ENCODE peak calls at places on chromosomes 12 and 14, in nine cellular contexts. One of them, this sample, is unnamed.

GRCh38 chr14:28773917-28774691 is 7.5 kb downstream of the FOXG1 start:
- DNase-seq in nephron progenitor cell: peak
- DNase-seq in mucosa of descending colon: no peak
- DNase-seq in fibroblast of lung: peak
- DNase-seq in cardiac muscle cell: peak
- DNase-seq in fibroblast of mammary gland: peak
- DNase-seq in RWPE1: no peak
- DNase-seq in RWPE2: peak
- DNase-seq in progenitor cell of endocrine pancreas: peak
- DNase-seq in this sample: no peak

GRCh38 chr12:87596636-87597035 is 432.6 kb downstream of the C12orf50 start:
- DNase-seq in nephron progenitor cell: no peak
- DNase-seq in mucosa of descending colon: no peak
- DNase-seq in fibroblast of lung: peak
- DNase-seq in cardiac muscle cell: no peak
- DNase-seq in fibroblast of mammary gland: no peak
- DNase-seq in RWPE1: no peak
- DNase-seq in RWPE2: no peak
- DNase-seq in progenitor cell of endocrine pancreas: no peak
- DNase-seq in this sample: no peak

GRCh38 chr14:24678801-24679247 is 44.8 kb upstream of the GZMB start:
- DNase-seq in nephron progenitor cell: peak
- DNase-seq in mucosa of descending colon: peak
- DNase-seq in fibroblast of lung: peak
- DNase-seq in cardiac muscle cell: peak
- DNase-seq in fibroblast of mammary gland: peak
- DNase-seq in RWPE1: peak
- DNase-seq in RWPE2: peak
- DNase-seq in progenitor cell of endocrine pancreas: peak
- DNase-seq in this sample: peak

GRCh38 chr14:55071870-55072640 is 20.6 kb downstream of the MAPK1IP1L start:
- DNase-seq in nephron progenitor cell: peak
- DNase-seq in mucosa of descending colon: no peak
- DNase-seq in fibroblast of lung: peak
- DNase-seq in cardiac muscle cell: no peak
- DNase-seq in fibroblast of mammary gland: peak
- DNase-seq in RWPE1: peak
- DNase-seq in RWPE2: no peak
- DNase-seq in progenitor cell of endocrine pancreas: no peak
- DNase-seq in this sample: no peak

GRCh38 chr12:87323369-87323768 is 705.8 kb downstream of the C12orf50 start:
- DNase-seq in nephron progenitor cell: no peak
- DNase-seq in mucosa of descending colon: no peak
- DNase-seq in fibroblast of lung: peak
- DNase-seq in cardiac muscle cell: no peak
- DNase-seq in fibroblast of mammary gland: peak
- DNase-seq in RWPE1: no peak
- DNase-seq in RWPE2: no peak
- DNase-seq in progenitor cell of endocrine pancreas: no peak
- DNase-seq in this sample: no peak

GRCh38 chr12:131830335-131831020 is 2.3 kb downstream of the MMP17 start:
- DNase-seq in nephron progenitor cell: peak
- DNase-seq in mucosa of descending colon: peak
- DNase-seq in fibroblast of lung: peak
- DNase-seq in cardiac muscle cell: peak
- DNase-seq in fibroblast of mammary gland: peak
- DNase-seq in RWPE1: peak
- DNase-seq in RWPE2: peak
- DNase-seq in progenitor cell of endocrine pancreas: peak
- DNase-seq in this sample: peak

GRCh38 chr12:3004655-3005565 is 45.7 kb downstream of the TEAD4 start:
- DNase-seq in nephron progenitor cell: no peak
- DNase-seq in mucosa of descending colon: no peak
- DNase-seq in fibroblast of lung: no peak
- DNase-seq in cardiac muscle cell: peak
- DNase-seq in fibroblast of mammary gland: no peak
- DNase-seq in RWPE1: peak
- DNase-seq in RWPE2: peak
- DNase-seq in progenitor cell of endocrine pancreas: no peak
- DNase-seq in this sample: no peak

GRCh38 chr14:74514471-74514932 is 20.9 kb downstream of the ISCA2 start:
- DNase-seq in nephron progenitor cell: no peak
- DNase-seq in mucosa of descending colon: peak
- DNase-seq in fibroblast of lung: peak
- DNase-seq in cardiac muscle cell: no peak
- DNase-seq in fibroblast of mammary gland: peak
- DNase-seq in RWPE1: no peak
- DNase-seq in RWPE2: no peak
- DNase-seq in progenitor cell of endocrine pancreas: no peak
- DNase-seq in this sample: no peak

GRCh38 chr12:132271755-132272092 is 57.7 kb downstream of the GALNT9 start:
- DNase-seq in nephron progenitor cell: no peak
- DNase-seq in mucosa of descending colon: no peak
- DNase-seq in fibroblast of lung: no peak
- DNase-seq in cardiac muscle cell: no peak
- DNase-seq in fibroblast of mammary gland: no peak
- DNase-seq in RWPE1: no peak
- DNase-seq in RWPE2: no peak
- DNase-seq in progenitor cell of endocrine pancreas: no peak
- DNase-seq in this sample: no peak

GRCh38 chr14:68104518-68104917 is 284.9 kb downstream of the RAD51B start:
- DNase-seq in nephron progenitor cell: no peak
- DNase-seq in mucosa of descending colon: no peak
- DNase-seq in fibroblast of lung: peak
- DNase-seq in cardiac muscle cell: peak
- DNase-seq in fibroblast of mammary gland: peak
- DNase-seq in RWPE1: peak
- DNase-seq in RWPE2: no peak
- DNase-seq in progenitor cell of endocrine pancreas: no peak
- DNase-seq in this sample: no peak

GRCh38 chr12:41151789-41152188 is 36.3 kb upstream of the PDZRN4 start:
- DNase-seq in nephron progenitor cell: no peak
- DNase-seq in mucosa of descending colon: no peak
- DNase-seq in fibroblast of lung: peak
- DNase-seq in cardiac muscle cell: no peak
- DNase-seq in fibroblast of mammary gland: peak
- DNase-seq in RWPE1: peak
- DNase-seq in RWPE2: no peak
- DNase-seq in progenitor cell of endocrine pancreas: no peak
- DNase-seq in this sample: no peak

GRCh38 chr14:87483651-87484260 is 509.2 kb downstream of the GALC start:
- DNase-seq in nephron progenitor cell: no peak
- DNase-seq in mucosa of descending colon: no peak
- DNase-seq in fibroblast of lung: peak
- DNase-seq in cardiac muscle cell: no peak
- DNase-seq in fibroblast of mammary gland: peak
- DNase-seq in RWPE1: peak
- DNase-seq in RWPE2: no peak
- DNase-seq in progenitor cell of endocrine pancreas: no peak
- DNase-seq in this sample: no peak

GRCh38 chr12:70648831-70649230 is 11.6 kb upstream of the PTPRB start:
- DNase-seq in nephron progenitor cell: no peak
- DNase-seq in mucosa of descending colon: no peak
- DNase-seq in fibroblast of lung: peak
- DNase-seq in cardiac muscle cell: no peak
- DNase-seq in fibroblast of mammary gland: peak
- DNase-seq in RWPE1: no peak
- DNase-seq in RWPE2: no peak
- DNase-seq in progenitor cell of endocrine pancreas: no peak
- DNase-seq in this sample: no peak

GRCh38 chr12:95323204-95323603 is 105.6 kb downstream of the VEZT start:
- DNase-seq in nephron progenitor cell: no peak
- DNase-seq in mucosa of descending colon: no peak
- DNase-seq in fibroblast of lung: peak
- DNase-seq in cardiac muscle cell: peak
- DNase-seq in fibroblast of mammary gland: peak
- DNase-seq in RWPE1: no peak
- DNase-seq in RWPE2: no peak
- DNase-seq in progenitor cell of endocrine pancreas: no peak
- DNase-seq in this sample: no peak

GRCh38 chr14:96578619-96579018 is 76.4 kb downstream of the PAPOLA start:
- DNase-seq in nephron progenitor cell: no peak
- DNase-seq in mucosa of descending colon: no peak
- DNase-seq in fibroblast of lung: no peak
- DNase-seq in cardiac muscle cell: no peak
- DNase-seq in fibroblast of mammary gland: no peak
- DNase-seq in RWPE1: no peak
- DNase-seq in RWPE2: no peak
- DNase-seq in progenitor cell of endocrine pancreas: no peak
- DNase-seq in this sample: no peak

GRCh38 chr14:59272633-59273032 is 84.2 kb downstream of the DAAM1 start:
- DNase-seq in nephron progenitor cell: no peak
- DNase-seq in mucosa of descending colon: no peak
- DNase-seq in fibroblast of lung: no peak
- DNase-seq in cardiac muscle cell: no peak
- DNase-seq in fibroblast of mammary gland: no peak
- DNase-seq in RWPE1: no peak
- DNase-seq in RWPE2: no peak
- DNase-seq in progenitor cell of endocrine pancreas: no peak
- DNase-seq in this sample: no peak

GRCh38 chr14:80215081-80215480 is 3.8 kb upstream of the DIO2 start:
- DNase-seq in nephron progenitor cell: no peak
- DNase-seq in mucosa of descending colon: no peak
- DNase-seq in fibroblast of lung: peak
- DNase-seq in cardiac muscle cell: no peak
- DNase-seq in fibroblast of mammary gland: no peak
- DNase-seq in RWPE1: no peak
- DNase-seq in RWPE2: no peak
- DNase-seq in progenitor cell of endocrine pancreas: no peak
- DNase-seq in this sample: no peak

GRCh38 chr12:49823350-49823749 is 4.9 kb downstream of the NCKAP5L start:
- DNase-seq in nephron progenitor cell: no peak
- DNase-seq in mucosa of descending colon: no peak
- DNase-seq in fibroblast of lung: no peak
- DNase-seq in cardiac muscle cell: no peak
- DNase-seq in fibroblast of mammary gland: no peak
- DNase-seq in RWPE1: no peak
- DNase-seq in RWPE2: no peak
- DNase-seq in progenitor cell of endocrine pancreas: no peak
- DNase-seq in this sample: no peak
- TF ChIP-seq CTCF in nephron progenitor cell: no peak
- TF ChIP-seq CTCF in mucosa of descending colon: no peak
- TF ChIP-seq CTCF in fibroblast of lung: no peak
- TF ChIP-seq CTCF in cardiac muscle cell: no peak
- TF ChIP-seq CTCF in fibroblast of mammary gland: no peak
- TF ChIP-seq CTCF in RWPE1: no peak
- TF ChIP-seq CTCF in RWPE2: no peak
- TF ChIP-seq CTCF in progenitor cell of endocrine pancreas: no peak
- TF ChIP-seq CTCF in this sample: no peak

DNA sequence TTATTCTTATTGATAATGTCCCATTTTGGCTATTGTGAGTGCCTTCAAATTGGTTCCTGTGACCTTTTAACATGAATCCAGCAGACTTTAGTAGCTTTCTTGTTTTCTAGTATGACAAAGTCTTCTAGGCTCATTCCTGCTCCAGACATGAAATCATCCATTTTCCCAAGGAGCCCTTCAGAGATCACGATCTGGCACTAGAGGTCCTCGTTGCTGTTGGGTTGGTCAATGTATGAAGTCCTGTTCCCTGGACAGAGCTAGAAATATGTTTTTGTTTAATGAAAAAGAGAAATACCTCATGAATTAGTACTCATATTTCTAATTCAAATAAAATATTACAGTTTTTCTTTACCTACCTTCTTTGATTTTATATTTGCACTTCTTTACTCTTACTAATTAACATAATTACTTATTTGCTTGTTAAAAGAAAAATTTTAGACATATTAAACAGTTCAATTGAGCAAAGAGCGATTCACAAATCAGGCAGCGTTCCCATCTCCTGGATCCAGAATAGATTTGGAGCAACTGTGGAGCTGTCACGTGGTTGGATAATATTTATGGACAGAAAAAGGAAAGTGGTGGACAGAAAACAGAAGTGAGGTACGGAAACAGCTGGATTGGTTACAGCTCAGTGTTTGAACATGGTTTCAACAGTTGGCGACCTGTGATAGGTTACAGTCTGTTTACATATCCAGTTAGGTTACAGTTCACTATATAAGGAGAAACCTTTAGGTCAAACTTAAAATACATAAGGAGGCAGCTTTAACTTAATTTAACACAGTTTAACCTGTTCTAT is 19.8 kb upstream of the FAM234B start:
- DNase-seq in nephron progenitor cell: no peak
- DNase-seq in mucosa of descending colon: peak
- DNase-seq in fibroblast of lung: no peak
- DNase-seq in cardiac muscle cell: no peak
- DNase-seq in fibroblast of mammary gland: peak
- DNase-seq in RWPE1: no peak
- DNase-seq in RWPE2: no peak
- DNase-seq in progenitor cell of endocrine pancreas: no peak
- DNase-seq in this sample: no peak
- TF ChIP-seq CTCF in nephron progenitor cell: no peak
- TF ChIP-seq CTCF in mucosa of descending colon: no peak
- TF ChIP-seq CTCF in fibroblast of lung: peak
- TF ChIP-seq CTCF in cardiac muscle cell: peak
- TF ChIP-seq CTCF in fibroblast of mammary gland: peak
- TF ChIP-seq CTCF in RWPE1: no peak
- TF ChIP-seq CTCF in RWPE2: no peak
- TF ChIP-seq CTCF in progenitor cell of endocrine pancreas: peak
- TF ChIP-seq CTCF in this sample: no peak

GRCh38 chr14:90003526-90004312 is 48.0 kb downstream of the TDP1 start:
- DNase-seq in nephron progenitor cell: no peak
- DNase-seq in mucosa of descending colon: no peak
- DNase-seq in fibroblast of lung: no peak
- DNase-seq in cardiac muscle cell: no peak
- DNase-seq in fibroblast of mammary gland: no peak
- DNase-seq in RWPE1: no peak
- DNase-seq in RWPE2: no peak
- DNase-seq in progenitor cell of endocrine pancreas: no peak
- DNase-seq in this sample: no peak
- TF ChIP-seq CTCF in nephron progenitor cell: no peak
- TF ChIP-seq CTCF in mucosa of descending colon: no peak
- TF ChIP-seq CTCF in fibroblast of lung: no peak
- TF ChIP-seq CTCF in cardiac muscle cell: no peak
- TF ChIP-seq CTCF in fibroblast of mammary gland: no peak
- TF ChIP-seq CTCF in RWPE1: no peak
- TF ChIP-seq CTCF in RWPE2: no peak
- TF ChIP-seq CTCF in progenitor cell of endocrine pancreas: no peak
- TF ChIP-seq CTCF in this sample: no peak

DNA sequence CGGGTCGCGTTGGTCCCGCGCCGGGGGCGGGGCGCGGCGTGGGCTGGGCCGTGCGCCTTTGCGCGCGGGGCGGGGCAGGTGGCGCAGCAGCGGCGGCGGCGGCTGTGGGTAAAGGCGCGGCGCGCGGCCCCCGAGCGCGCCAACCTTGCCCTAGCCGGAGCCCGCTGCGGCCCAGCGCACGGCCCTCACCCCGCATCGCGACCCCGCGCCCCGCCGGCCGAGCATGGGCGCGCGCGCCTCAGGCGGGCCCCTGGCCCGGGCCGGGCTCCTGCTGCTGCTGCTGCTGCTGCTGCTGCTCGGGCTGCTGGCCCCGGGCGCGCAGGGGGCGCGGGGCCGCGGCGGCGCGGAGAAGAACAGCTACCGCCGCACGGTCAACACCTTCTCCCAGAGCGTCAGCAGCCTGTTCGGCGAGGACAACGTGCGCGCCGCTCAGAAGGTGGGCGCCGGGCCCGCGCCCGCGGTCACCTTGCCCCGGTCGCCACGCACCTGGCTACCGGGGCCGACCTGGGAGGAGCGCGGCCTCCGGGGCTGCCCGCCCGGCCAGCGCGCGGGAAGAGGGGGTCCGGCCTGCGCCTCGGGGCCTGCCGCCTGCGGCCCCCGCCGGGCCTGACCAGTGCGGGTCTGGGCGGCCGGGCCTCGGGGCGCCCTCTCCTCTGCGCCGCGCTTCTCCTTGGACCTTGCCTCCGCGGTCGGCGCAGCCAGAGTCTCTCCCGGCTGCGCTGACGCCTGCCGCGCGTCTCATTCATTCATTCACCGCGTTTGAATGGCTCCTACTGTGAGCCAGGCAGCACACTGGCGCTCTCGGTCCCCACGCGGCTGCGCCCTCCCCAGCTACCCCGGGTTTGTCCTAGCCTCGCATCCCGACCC is at the start of gene BRI3BP:
- DNase-seq in nephron progenitor cell: peak
- DNase-seq in mucosa of descending colon: peak
- DNase-seq in fibroblast of lung: peak
- DNase-seq in cardiac muscle cell: peak
- DNase-seq in fibroblast of mammary gland: peak
- DNase-seq in RWPE1: peak
- DNase-seq in RWPE2: no peak
- DNase-seq in progenitor cell of endocrine pancreas: peak
- DNase-seq in this sample: peak
- TF ChIP-seq CTCF in nephron progenitor cell: no peak
- TF ChIP-seq CTCF in mucosa of descending colon: no peak
- TF ChIP-seq CTCF in fibroblast of lung: no peak
- TF ChIP-seq CTCF in cardiac muscle cell: no peak
- TF ChIP-seq CTCF in fibroblast of mammary gland: no peak
- TF ChIP-seq CTCF in RWPE1: no peak
- TF ChIP-seq CTCF in RWPE2: no peak
- TF ChIP-seq CTCF in progenitor cell of endocrine pancreas: no peak
- TF ChIP-seq CTCF in this sample: no peak